ENCODE peak calls at places on chromosome 7, in nine cellular contexts. Z is activated T-cell treated with anti-CD3 and anti-CD28 coated beads, Interleukin-2, amount 50 U/mL, for 1 hour; H is body of pancreas; X is HTR-8/SVneo; V is NCI-H2081; E is fibroblast of pulmonary artery; A is tibial nerve; J is iris pigment epithelial cell; Y is AG08395. P is an unnamed sample.

GRCh38 chr7:12898004-12898403 is 210.6 kb downstream of the ARL4A start:
- DNase-seq in Z (no peak), H (no peak), X (no peak), V (no peak), E (no peak), A (no peak), J (no peak), Y (no peak), P (no peak)

GRCh38 chr7:6546852-6547251 is 4.4 kb downstream of the GRID2IP start:
- DNase-seq in Z (no peak), H (no peak), X (no peak), V (no peak), E (no peak), A (no peak), J (no peak), Y (no peak), P (no peak)

GRCh38 chr7:47991741-47992311 is 12.4 kb upstream of the HUS1 start:
- DNase-seq in Z (peak; percentile 85), H (peak; percentile 88), X (peak; percentile 77), V (no peak), E (peak; percentile 77), A (peak; percentile 81), J (peak; percentile 78), Y (peak; percentile 89), P (peak; percentile 70)

GRCh38 chr7:140674356-140674800 is 1.6 kb downstream of the ADCK2 start:
- DNase-seq in Z (no peak), H (peak; percentile 42), X (no peak), V (no peak), E (no peak), A (no peak), J (no peak), Y (no peak), P (no peak)

GRCh38 chr7:50962281-50962883 is 179.7 kb upstream of the GRB10 start:
- DNase-seq in Z (no peak), H (no peak), X (no peak), V (no peak), E (no peak), A (no peak), J (no peak), Y (no peak), P (peak; percentile 10)

GRCh38 chr7:91082038-91082437 is 182.2 kb upstream of the FZD1 start:
- DNase-seq in Z (no peak), H (no peak), X (no peak), V (no peak), E (peak; percentile 45), A (no peak), J (peak; percentile 56), Y (peak; percentile 78), P (peak; percentile 82)

GRCh38 chr7:101575168-101575567 is 53.9 kb downstream of the MYL10 start:
- DNase-seq in Z (no peak), H (no peak), X (no peak), V (peak; percentile 17), E (no peak), A (no peak), J (no peak), Y (no peak), P (no peak)

GRCh38 chr7:79454325-79454960 is 976 bp upstream of the MAGI2 start:
- DNase-seq in Z (no peak), H (no peak), X (no peak), V (no peak), E (peak; percentile 68), A (peak; percentile 13), J (peak; percentile 78), Y (peak; percentile 35), P (no peak)

GRCh38 chr7:70791341-70791740 is 340.6 kb upstream of the GALNT17 start:
- DNase-seq in Z (no peak), H (no peak), X (no peak), V (no peak), E (no peak), A (no peak), J (no peak), Y (no peak), P (no peak)

GRCh38 chr7:120617239-120617638 is 240.7 kb downstream of the TSPAN12 start:
- DNase-seq in Z (no peak), H (no peak), X (no peak), V (no peak), E (no peak), A (no peak), J (no peak), Y (no peak), P (no peak)

GRCh38 chr7:2482725-2483451 is 6.7 kb upstream of the GRIFIN start:
- DNase-seq in Z (no peak), H (no peak), X (no peak), V (no peak), E (peak; percentile 29), A (no peak), J (no peak), Y (no peak), P (peak; percentile 47)

GRCh38 chr7:8379264-8379663 is 54.1 kb upstream of the NXPH1 start:
- DNase-seq in Z (no peak), H (peak; percentile 37), X (no peak), V (peak; percentile 95), E (no peak), A (no peak), J (no peak), Y (no peak), P (no peak)

GRCh38 chr7:33686001-33686591 is 219.2 kb upstream of the BMPER start:
- DNase-seq in Z (no peak), H (no peak), X (no peak), V (no peak), E (no peak), A (no peak), J (no peak), Y (no peak), P (no peak)

GRCh38 chr7:117827861-117828260 is 45.4 kb downstream of the CTTNBP2 start:
- DNase-seq in Z (no peak), H (no peak), X (no peak), V (no peak), E (peak; percentile 14), A (no peak), J (peak; percentile 82), Y (peak; percentile 56), P (peak; percentile 90)

GRCh38 chr7:82629583-82629982 is 186.0 kb upstream of the CACNA2D1 start:
- DNase-seq in Z (no peak), H (no peak), X (no peak), V (no peak), E (no peak), A (no peak), J (peak; percentile 58), Y (no peak), P (no peak)

GRCh38 chr7:3301831-3302618 is 973 bp downstream of the SDK1 start:
- DNase-seq in Z (peak; percentile 35), H (peak; percentile 16), X (peak; percentile 65), V (peak; percentile 30), E (peak; percentile 43), A (no peak), J (peak; percentile 33), Y (peak; percentile 10), P (peak; percentile 60)

GRCh38 chr7:47190462-47190861 is 391.4 kb downstream of the TNS3 start:
- DNase-seq in Z (no peak), H (no peak), X (no peak), V (no peak), E (no peak), A (no peak), J (no peak), Y (no peak), P (no peak)

GRCh38 chr7:25359471-25360059 is 131.3 kb upstream of the NPVF start:
- DNase-seq in Z (no peak), H (peak; percentile 12), X (no peak), V (peak; percentile 96), E (no peak), A (no peak), J (no peak), Y (no peak), P (peak; percentile 6)